ENCODE peak calls at places on chromosomes 12 and 14, in five cellular contexts. G, W, V, K and F are unnamed samples.

GRCh38 chr14:49923442-49923841 is 30.6 kb downstream of the ARF6 start:
- DNase-seq in G (no peak), W (no peak), V (no peak), K (no peak), F (no peak)

GRCh38 chr14:61003571-61003970 is 22.5 kb downstream of the SLC38A6 start:
- DNase-seq in G (no peak), W (no peak), V (no peak), K (no peak), F (no peak)

GRCh38 chr14:99876406-99876805 is 83.2 kb downstream of the EML1 start:
- DNase-seq in G (no peak), W (no peak), V (no peak), K (no peak), F (no peak)

GRCh38 chr12:3882896-3883564 is 9.8 kb upstream of the PARP11 start:
- DNase-seq in G (no peak), W (no peak), V (no peak), K (no peak), F (no peak)

GRCh38 chr12:47989666-47990065 is 14.6 kb downstream of the COL2A1 start:
- DNase-seq in G (peak), W (no peak), V (no peak), K (no peak), F (no peak)

GRCh38 chr12:3490848-3491382 is at the start of gene PRMT8:
- DNase-seq in G (no peak), W (no peak), V (no peak), K (peak), F (no peak)

GRCh38 chr12:92340441-92341332 is 195.0 kb upstream of the BTG1 start:
- DNase-seq in G (no peak), W (no peak), V (no peak), K (no peak), F (no peak)

GRCh38 chr12:65171073-65171472 is 1.7 kb downstream of the LEMD3 start:
- DNase-seq in G (no peak), W (no peak), V (no peak), K (no peak), F (no peak)

GRCh38 chr12:51217133-51217967 is 512 bp downstream of the POU6F1 start:
- DNase-seq in G (no peak), W (no peak), V (no peak), K (peak), F (no peak)